ENCODE peak calls at places on chromosomes 6 and 20, in four cellular contexts. H is fibroblast of lung, O is breast epithelium, Z is ascending aorta. U is an unnamed sample. For H3K4me1, the result is how much of the 10 kb centered on the place peaks cover.

GRCh38 chr20:57882451-57883161 is 172.8 kb upstream of the PMEPA1 start:
- DNase-seq in H (peak), O (peak), Z (peak), U (no peak)

GRCh38 chr6:63493557-63493956 is 78.7 kb upstream of the LOC128125822 start:
- DNase-seq in H (no peak), O (no peak), Z (no peak), U (no peak)

GRCh38 chr6:158046201-158047119 is 64.8 kb downstream of the SYNJ2 start:
- DNase-seq in H (no peak), O (no peak), Z (no peak), U (peak)

GRCh38 chr6:155985660-155986138 is 530.1 kb upstream of the NOX3 start:
- DNase-seq in H (no peak), O (no peak), Z (no peak), U (no peak)

GRCh38 chr20:50713677-50714101 is 17.7 kb upstream of the PARD6B start:
- DNase-seq in H (peak), O (no peak), Z (no peak), U (no peak)

GRCh38 chr20:35010405-35011192 is 54.9 kb downstream of the MYH7B start:
- DNase-seq in H (no peak), O (peak), Z (peak), U (no peak)

GRCh38 chr6:17280552-17281090 is 540 bp upstream of the RBM24 start:
- DNase-seq in H (peak), O (no peak), Z (peak), U (no peak)

GRCh38 chr20:46399401-46399800 is 7.0 kb downstream of the ELMO2 start:
- DNase-seq in H (no peak), O (no peak), Z (no peak), U (peak)

GRCh38 chr6:86949776-86950175 is 12.4 kb downstream of the HTR1E start:
- DNase-seq in H (no peak), O (no peak), Z (no peak), U (no peak)

GRCh38 chr6:151380848-151381205 is 10.5 kb downstream of the ZBTB2 start:
- DNase-seq in H (no peak), O (no peak), Z (no peak), U (no peak)

GRCh38 chr6:41917528-41917927 is 3.4 kb downstream of the MED20 start:
- DNase-seq in H (peak), O (no peak), Z (no peak), U (no peak)

GRCh38 chr6:148231572-148231971 is 111.1 kb upstream of the SASH1 start:
- DNase-seq in H (peak), O (no peak), Z (no peak), U (no peak)

GRCh38 chr6:161370882-161371281 is 97.0 kb upstream of the AGPAT4 start:
- DNase-seq in H (peak), O (peak), Z (no peak), U (peak)

GRCh38 chr6:168371185-168371584 is 51.6 kb upstream of the DACT2 start:
- DNase-seq in H (no peak), O (no peak), Z (no peak), U (no peak)

GRCh38 chr6:52544325-52545022 is 32.4 kb downstream of the TRAM2 start:
- DNase-seq in H (peak), O (no peak), Z (peak), U (no peak)
- H3K4me1 ChIP-seq in H (half or more), O (under half), Z (under half), U (under half)

GRCh38 chr6:27251672-27252251 is 4.3 kb downstream of the PRSS16 start:
- DNase-seq in H (peak), O (peak), Z (peak), U (peak)
- H3K4me3 ChIP-seq in H (no peak), O (peak), Z (peak), U (peak)

GRCh38 chr6:20747996-20748395 is 213.7 kb downstream of the CDKAL1 start:
- DNase-seq in H (peak), O (no peak), Z (no peak), U (no peak)
- H3K4me1 ChIP-seq in H (under half), O (under half), Z (under half), U (under half)

GRCh38 chr6:120805267-120805666 is 529.0 kb downstream of the TBC1D32 start:
- DNase-seq in H (peak), O (no peak), Z (no peak), U (no peak)
- H3K4me3 ChIP-seq in H (no peak), O (no peak), Z (no peak), U (no peak)

GRCh38 chr20:53916173-53916512 is 154.3 kb downstream of the BCAS1 start:
- DNase-seq in H (no peak), O (no peak), Z (no peak), U (no peak)

GRCh38 chr20:53918949-53919361 is 151.4 kb downstream of the BCAS1 start:
- DNase-seq in H (no peak), O (no peak), Z (no peak), U (no peak)

GRCh38 chr20:53917145-53918009 is 153.0 kb downstream of the BCAS1 start:
- DNase-seq in H (peak), O (peak), Z (peak), U (no peak)

GRCh38 chr20:53919886-53920285 is 150.5 kb downstream of the BCAS1 start:
- DNase-seq in H (no peak), O (no peak), Z (no peak), U (no peak)

GRCh38 chr20:53918010-53918311 is 152.4 kb downstream of the BCAS1 start:
- DNase-seq in H (no peak), O (no peak), Z (no peak), U (no peak)
- H3K4me1 ChIP-seq in H (under half), O (under half), Z (under half), U (under half)

U was measured in CD8-positive, alpha-beta memory T cell.